ENCODE peak calls at places on chromosomes 2 and 18, in four cellular contexts. Y is CD4-positive, alpha-beta T cell; R is NCI-H2171 treated with DMSO at 0.1 percent for 48 hours; P is HT-29. Z is an unnamed sample.

GRCh38 chr2:161436411-161436810 is 20.3 kb downstream of the TBR1 start:
- DNase-seq in Y (no peak), R (no peak), P (no peak), Z (peak; percentile 82)

GRCh38 chr18:70390366-70391090 is 101.7 kb downstream of the SOCS6 start:
- DNase-seq in Y (no peak), R (no peak), P (no peak), Z (no peak)

GRCh38 chr2:155528034-155528433 is 804.5 kb downstream of the NR4A2 start:
- DNase-seq in Y (no peak), R (no peak), P (no peak), Z (no peak)

GRCh38 chr2:71524476-71524875 is 71.1 kb downstream of the DYSF start:
- DNase-seq in Y (no peak), R (no peak), P (no peak), Z (no peak)

GRCh38 chr2:36797324-36798070 is 101.0 kb downstream of the VIT start:
- DNase-seq in Y (no peak), R (no peak), P (no peak), Z (no peak)

GRCh38 chr2:219947575-219947974 is 320.1 kb downstream of the SLC4A3 start:
- DNase-seq in Y (no peak), R (no peak), P (no peak), Z (no peak)

GRCh38 chr2:109129356-109129920 is 433 bp downstream of the SH3RF3 start:
- DNase-seq in Y (peak; percentile 26), R (peak; percentile 44), P (no peak), Z (no peak)

GRCh38 chr18:57051019-57051418 is 95.9 kb upstream of the BOD1L2 start:
- DNase-seq in Y (no peak), R (no peak), P (peak; percentile 7), Z (no peak)

GRCh38 chr2:231932985-231933915 is 7.1 kb upstream of the NPPC start:
- DNase-seq in Y (no peak), R (peak; percentile 0), P (no peak), Z (no peak)

GRCh38 chr18:8936646-8937045 is 165.9 kb upstream of the NDUFV2 start:
- DNase-seq in Y (no peak), R (no peak), P (no peak), Z (no peak)